ENCODE peak calls at places on chromosomes 6 and 20, in nine cellular contexts. C is uterus, A is HCT116, I is A549, H is body of pancreas, X is ovary, W is breast epithelium, G is prostate gland, P is GM12878. B is an unnamed sample.

GRCh38 chr6:57313711-57314471 is 3.5 kb upstream of the PRIM2 start:
- DNase-seq in C (peak; percentile 77), A (peak; percentile 71), I (peak; percentile 74), H (no peak), X (no peak), W (no peak), G (peak; percentile 50), P (no peak), B (no peak)

GRCh38 chr6:34425132-34425497 is 754 bp downstream of the RPS10 start:
- DNase-seq in C (no peak), A (no peak), I (no peak), H (no peak), X (no peak), W (no peak), G (no peak), P (no peak), B (no peak)

GRCh38 chr6:219019-219570 is 73.2 kb upstream of the DUSP22 start:
- DNase-seq in C (no peak), A (no peak), I (no peak), H (no peak), X (no peak), W (no peak), G (no peak), P (peak; percentile 73), B (peak; percentile 68)

GRCh38 chr20:21147593-21147992 is 21.7 kb downstream of the KIZ start:
- DNase-seq in C (no peak), A (no peak), I (peak; percentile 6), H (no peak), X (no peak), W (no peak), G (no peak), P (no peak), B (no peak)

GRCh38 chr6:141484726-141485125 is 648.0 kb upstream of the GJE1 start:
- DNase-seq in C (no peak), A (no peak), I (no peak), H (no peak), X (no peak), W (no peak), G (no peak), P (peak; percentile 66), B (no peak)

GRCh38 chr6:66226099-66226498 is 519.1 kb upstream of the EYS start:
- DNase-seq in C (no peak), A (no peak), I (peak; percentile 14), H (no peak), X (no peak), W (no peak), G (no peak), P (no peak), B (no peak)

GRCh38 chr6:134464690-134465411 is 146.9 kb upstream of the SGK1 start:
- DNase-seq in C (no peak), A (no peak), I (peak; percentile 76), H (no peak), X (no peak), W (no peak), G (no peak), P (no peak), B (no peak)

GRCh38 chr6:83859410-83860346 is at the start of gene CYB5R4:
- DNase-seq in C (peak; percentile 92), A (peak; percentile 84), I (peak; percentile 92), H (peak; percentile 97), X (peak; percentile 97), W (peak; percentile 94), G (peak; percentile 94), P (peak; percentile 84), B (peak; percentile 99)

GRCh38 chr6:160810238-160810637 is 108.2 kb downstream of the PLG start:
- DNase-seq in C (no peak), A (no peak), I (peak; percentile 61), H (no peak), X (no peak), W (no peak), G (no peak), P (no peak), B (no peak)

GRCh38 chr6:21360353-21360752 is 233.2 kb upstream of the SOX4 start:
- DNase-seq in C (no peak), A (no peak), I (no peak), H (no peak), X (no peak), W (no peak), G (peak; percentile 41), P (no peak), B (peak; percentile 22)

GRCh38 chr6:88358846-88359245 is 192.7 kb upstream of the CNR1 start:
- DNase-seq in C (no peak), A (no peak), I (no peak), H (no peak), X (no peak), W (no peak), G (no peak), P (no peak), B (no peak)

GRCh38 chr6:165718486-165718885 is 55.4 kb upstream of the PDE10A start:
- DNase-seq in C (no peak), A (no peak), I (no peak), H (no peak), X (no peak), W (no peak), G (no peak), P (no peak), B (no peak)

GRCh38 chr6:53302678-53303360 is 45.9 kb downstream of the ELOVL5 start:
- DNase-seq in C (no peak), A (no peak), I (peak; percentile 51), H (no peak), X (no peak), W (no peak), G (no peak), P (no peak), B (no peak)

GRCh38 chr20:62875419-62876355 is 14.1 kb upstream of the TCFL5 start:
- DNase-seq in C (peak; percentile 78), A (peak; percentile 71), I (peak; percentile 91), H (peak; percentile 58), X (peak; percentile 69), W (peak; percentile 76), G (peak; percentile 60), P (no peak), B (peak; percentile 96)

GRCh38 chr20:63708301-63709148 is 686 bp downstream of the ZGPAT start:
- DNase-seq in C (no peak), A (no peak), I (no peak), H (peak; percentile 30), X (peak; percentile 46), W (no peak), G (no peak), P (no peak), B (peak; percentile 87)

GRCh38 chr6:14337157-14337556 is 219.6 kb downstream of the CD83 start:
- DNase-seq in C (no peak), A (no peak), I (no peak), H (no peak), X (no peak), W (no peak), G (no peak), P (no peak), B (no peak)

GRCh38 chr6:88492824-88493223 is 326.7 kb upstream of the CNR1 start:
- DNase-seq in C (no peak), A (peak; percentile 22), I (peak; percentile 41), H (no peak), X (no peak), W (no peak), G (no peak), P (no peak), B (no peak)

GRCh38 chr6:1678201-1678600 is 68.5 kb downstream of the FOXC1 start:
- DNase-seq in C (no peak), A (no peak), I (no peak), H (peak; percentile 63), X (no peak), W (no peak), G (no peak), P (no peak), B (no peak)

GRCh38 chr6:593139-593906 is 63.6 kb downstream of the HUS1B start:
- DNase-seq in C (peak; percentile 60), A (peak; percentile 44), I (peak; percentile 39), H (peak; percentile 58), X (peak; percentile 40), W (no peak), G (peak; percentile 55), P (peak; percentile 13), B (no peak)

GRCh38 chr6:131286469-131287040 is 151.3 kb downstream of the AKAP7 start:
- DNase-seq in C (no peak), A (no peak), I (no peak), H (no peak), X (no peak), W (no peak), G (no peak), P (no peak), B (no peak)

GRCh38 chr6:110671447-110671846 is 143.8 kb downstream of the CDK19 start:
- DNase-seq in C (no peak), A (no peak), I (no peak), H (no peak), X (no peak), W (no peak), G (no peak), P (no peak), B (no peak)
- TF ChIP-seq POLR2A in C (no peak), A (no peak), I (no peak), H (no peak), X (no peak), W (no peak), G (no peak), P (no peak), B (no peak)

DNA sequence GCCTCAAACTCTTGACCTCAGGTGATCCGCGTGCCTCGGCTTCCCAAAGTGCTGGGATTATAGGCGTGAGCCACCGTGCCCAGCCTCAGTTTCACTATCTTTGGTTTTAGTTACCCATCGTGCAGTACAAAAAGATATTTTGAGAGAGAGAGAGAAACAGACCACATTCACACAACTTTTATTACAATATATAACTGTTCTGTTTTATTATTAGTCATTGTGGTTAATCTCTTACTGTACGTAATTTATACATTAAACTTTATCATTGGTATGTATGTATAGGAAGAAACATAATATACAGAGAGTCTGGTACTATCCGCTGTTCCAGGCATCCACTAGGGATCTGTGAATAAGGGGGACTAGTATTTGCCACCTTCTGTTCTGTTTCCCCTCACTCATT is 29.4 kb upstream of the TAF8 start:
- DNase-seq in C (no peak), A (no peak), I (no peak), H (no peak), X (no peak), W (no peak), G (no peak), P (no peak), B (no peak)
- H3K4me3 ChIP-seq in C (no peak overlapping the region), A (no peak overlapping the region), I (no peak overlapping the region), H (no peak overlapping the region), X (no peak overlapping the region), W (no peak overlapping the region), G (no peak overlapping the region), P (no peak overlapping the region), B (no peak overlapping the region)

GRCh38 chr20:46772901-46773300 is 63.5 kb downstream of the SLC2A10 start:
- DNase-seq in C (no peak), A (no peak), I (peak; percentile 20), H (no peak), X (no peak), W (no peak), G (no peak), P (no peak), B (no peak)
- TF ChIP-seq CTCF in C (no peak), A (peak; percentile 13), I (peak; percentile 36), H (no peak), X (no peak), W (no peak), G (no peak), P (no peak), B (no peak)

DNA sequence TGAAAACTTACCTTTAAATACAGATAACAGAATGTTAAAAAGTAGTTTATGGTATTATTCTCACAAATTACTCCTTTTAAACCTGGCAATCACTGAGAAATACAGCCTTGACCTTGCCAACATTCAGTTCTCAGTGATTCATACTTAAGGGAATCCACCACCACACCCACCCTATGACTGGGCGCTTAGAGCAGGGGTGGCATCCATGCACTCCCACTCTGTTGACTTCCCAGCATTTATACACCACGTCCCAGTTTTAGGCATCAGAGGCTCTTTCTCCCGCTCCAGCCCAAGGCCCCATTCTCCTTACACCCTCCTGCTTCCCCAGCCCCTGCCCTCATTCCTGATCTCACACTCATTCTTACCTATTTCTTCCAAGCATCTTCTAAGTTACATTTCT is 16.3 kb downstream of the TRAF3IP2 start:
- DNase-seq in C (peak; percentile 69), A (peak; percentile 80), I (peak; percentile 83), H (no peak), X (no peak), W (no peak), G (no peak), P (no peak), B (peak; percentile 75)
- TF ChIP-seq POLR2A in C (no peak), A (no peak), I (no peak), H (no peak), X (no peak), W (no peak), G (no peak), P (no peak), B (no peak)

B was measured in lower leg skin.